ENCODE peak calls at places on chromosomes 1 and 21, in five cellular contexts. H is stomach; E is tibial nerve; G is fibroblast of lung; O is effector memory CD4-positive, alpha-beta T cell. V is an unnamed sample. For H3K4me1, the result is how much of the 10 kb centered on the place peaks cover.

GRCh38 chr21:17782051-17782450 is 37.1 kb downstream of the C21orf91 start:
- DNase-seq in H (no peak), E (no peak), O (no peak), G (no peak), V (no peak)

GRCh38 chr1:159054427-159054826 is 22.1 kb downstream of the AIM2 start:
- DNase-seq in O (no peak), E (no peak), G (no peak), H (no peak), V (no peak)

GRCh38 chr1:235073331-235073967 is 55.2 kb downstream of the TOMM20 start:
- DNase-seq in H (peak), E (no peak), G (no peak), O (no peak), V (no peak)

GRCh38 chr21:43598416-43599120 is 60.7 kb downstream of the HSF2BP start:
- DNase-seq in E (no peak), H (no peak), O (no peak), G (peak), V (no peak)

GRCh38 chr1:220700591-220701179 is 10.5 kb downstream of the C1orf115 start:
- DNase-seq in E (no peak), O (no peak), G (no peak), H (no peak), V (peak)

GRCh38 chr1:31306278-31306677 is 9.4 kb downstream of the ZCCHC17 start:
- DNase-seq in O (no peak), H (no peak), G (peak), E (no peak), V (no peak)

GRCh38 chr1:2974701-2975301 is 46.5 kb upstream of the ACTRT2 start:
- DNase-seq in E (no peak), G (no peak), O (no peak), H (peak), V (no peak)

GRCh38 chr1:209675567-209676154 is 449 bp downstream of the G0S2 start:
- DNase-seq in G (peak), H (peak), O (no peak), E (no peak), V (no peak)

GRCh38 chr1:25658791-25659431 is 42.3 kb downstream of the MAN1C1 start:
- DNase-seq in O (no peak), G (no peak), H (peak), E (no peak), V (peak)

GRCh38 chr21:45559216-45560105 is 17.2 kb upstream of the SLC19A1 start:
- DNase-seq in G (no peak), H (no peak), O (no peak), E (peak), V (no peak)

GRCh38 chr1:114094303-114094663 is 59.4 kb downstream of the SYT6 start:
- DNase-seq in G (peak), O (no peak), E (no peak), H (no peak), V (no peak)

GRCh38 chr1:162371611-162372010 is 5.0 kb downstream of the SPATA46 start:
- DNase-seq in H (no peak), G (no peak), E (no peak), O (no peak), V (no peak)

GRCh38 chr1:12052008-12052573 is 11.0 kb upstream of the TNFRSF8 start:
- DNase-seq in O (no peak), G (peak), E (no peak), H (no peak), V (no peak)

GRCh38 chr1:96087719-96088118 is 633.9 kb upstream of the PTBP2 start:
- DNase-seq in O (no peak), H (no peak), G (no peak), E (no peak), V (no peak)

GRCh38 chr1:36094621-36095061 is 5.9 kb downstream of the ADPRS start:
- DNase-seq in E (no peak), O (no peak), H (no peak), G (no peak), V (no peak)

GRCh38 chr1:39130297-39130696 is 74.2 kb upstream of the MACF1 start:
- DNase-seq in O (no peak), G (peak), H (no peak), E (no peak), V (no peak)

GRCh38 chr1:64010316-64010715 is 193.1 kb upstream of the UBE2U start:
- DNase-seq in G (no peak), E (no peak), O (no peak), H (no peak), V (no peak)

GRCh38 chr1:23341829-23342697 is 2.0 kb downstream of the HNRNPR start:
- DNase-seq in O (no peak), E (no peak), G (peak), H (no peak), V (no peak)

GRCh38 chr1:210321552-210321951 is 7.2 kb upstream of the HHAT start:
- DNase-seq in H (no peak), E (no peak), G (no peak), O (no peak), V (no peak)

GRCh38 chr1:215282557-215282956 is 200.0 kb downstream of the KCNK2 start:
- DNase-seq in O (no peak), H (no peak), E (no peak), G (no peak), V (no peak)

GRCh38 chr1:35499652-35500176 is 57.5 kb downstream of the KIAA0319L start:
- DNase-seq in E (no peak), H (peak), O (peak), G (no peak), V (no peak)

GRCh38 chr1:112114540-112114939 is 125.1 kb upstream of the KCND3 start:
- DNase-seq in H (no peak), G (no peak), E (no peak), O (no peak), V (peak)

GRCh38 chr1:230463760-230464159 is 37.6 kb upstream of the PGBD5 start:
- DNase-seq in E (no peak), O (no peak), G (no peak), H (no peak), V (no peak)

DNA sequence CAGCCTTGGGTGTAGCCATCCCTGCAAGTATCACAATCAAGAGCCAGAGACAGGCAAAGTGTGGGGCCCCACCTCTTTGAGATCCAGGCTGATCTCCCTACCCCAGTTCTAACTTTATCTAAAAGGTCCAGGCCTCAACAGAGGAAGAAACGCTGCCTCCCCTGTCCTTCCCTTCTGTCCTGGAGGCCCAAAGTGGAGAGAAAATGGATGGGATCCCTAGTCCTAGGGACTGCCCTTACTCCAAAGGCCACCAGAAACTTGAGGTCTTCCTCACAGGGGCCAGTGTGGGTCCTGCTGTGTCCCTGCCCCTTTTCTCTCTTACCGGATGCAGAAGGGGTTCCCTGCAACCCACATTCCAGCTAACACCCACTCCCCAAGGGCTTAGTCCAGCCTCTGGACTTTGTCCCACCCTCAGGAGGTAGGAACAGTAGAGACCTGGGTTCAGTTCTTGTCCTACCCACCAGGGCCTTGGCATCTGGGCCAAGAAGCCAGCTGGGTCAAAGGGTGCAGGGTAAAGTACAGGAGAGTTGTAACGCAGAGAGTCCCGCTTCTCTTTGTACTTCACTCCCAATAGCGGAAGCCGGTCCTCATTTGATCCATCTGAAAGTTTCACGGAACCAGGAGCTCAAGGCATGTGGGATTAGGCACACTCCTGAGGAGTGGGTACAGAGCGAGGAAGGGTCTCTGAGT is 1.9 kb downstream of the HDGF start:
- DNase-seq in E (no peak), H (peak), G (no peak), O (no peak), V (peak)
- H3K4me1 ChIP-seq in E (half or more), H (half or more), G (under half), O (half or more), V (half or more)

GRCh38 chr1:110344152-110344551 is 5.0 kb downstream of the RBM15 start:
- DNase-seq in E (no peak), O (no peak), H (no peak), G (no peak), V (no peak)
- H3K4me1 ChIP-seq in E (half or more), O (under half), H (half or more), G (under half), V (half or more)

DNA sequence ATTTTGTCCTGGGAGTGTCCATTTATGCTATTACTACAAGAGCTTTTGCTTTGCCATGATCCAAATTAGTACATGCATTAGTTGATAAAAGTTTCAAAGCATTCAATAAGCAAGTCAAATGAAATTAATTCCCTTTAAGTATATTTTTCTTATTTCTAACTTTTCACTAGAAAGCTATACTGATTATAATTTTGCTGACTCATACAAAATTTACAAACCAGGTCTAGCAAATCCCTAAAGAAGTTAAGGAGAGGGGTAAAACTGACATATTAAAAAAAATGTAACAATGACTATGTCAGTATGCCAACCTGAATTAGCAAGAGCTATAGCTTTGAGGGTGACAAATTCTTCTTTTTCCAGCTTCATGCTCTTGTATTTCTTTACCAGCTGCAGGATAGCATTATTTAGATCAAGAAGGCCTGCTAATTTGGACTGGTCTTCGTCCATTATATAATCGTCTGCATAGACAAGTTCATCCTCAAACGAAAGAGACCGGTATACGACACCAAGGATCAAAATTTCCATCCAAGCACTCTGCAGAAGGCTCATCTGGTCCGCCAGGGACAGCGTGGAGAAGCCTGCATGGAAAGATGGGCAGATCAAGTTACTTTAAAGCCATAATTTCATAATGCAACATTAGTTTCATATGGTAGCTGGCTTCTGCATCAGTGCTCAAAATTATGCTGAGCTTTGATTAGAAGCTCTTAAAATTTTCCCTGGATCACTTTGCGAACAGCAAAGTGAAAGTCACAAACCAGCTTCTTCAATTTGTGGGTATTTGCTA is 95.8 kb upstream of the USH2A start:
- DNase-seq in O (no peak), G (no peak), H (no peak), E (no peak), V (no peak)
- H3K4me1 ChIP-seq in O (under half), G (under half), H (under half), E (under half), V (under half)

DNA sequence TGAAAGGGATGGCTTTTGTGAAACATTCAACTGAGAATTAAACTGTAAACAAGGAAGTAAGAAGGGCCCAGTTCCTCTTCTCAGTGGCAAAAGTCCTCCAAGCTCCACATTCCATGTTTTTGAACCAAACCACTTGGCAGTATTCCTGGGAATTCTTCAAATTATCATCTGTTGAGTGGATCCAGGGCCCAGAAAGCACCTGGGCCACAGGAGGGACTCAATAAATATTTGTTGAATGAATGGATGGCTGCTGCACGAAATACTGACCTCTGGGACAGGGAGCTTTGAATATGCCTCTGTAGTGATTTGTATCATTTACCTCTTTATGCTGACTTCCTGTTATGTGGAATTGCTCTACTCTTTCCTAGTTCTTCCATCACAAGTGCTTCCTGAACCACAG is 4.7 kb downstream of the SLC35F3 start:
- DNase-seq in O (no peak), E (no peak), H (no peak), G (no peak), V (no peak)
- H3K4me1 ChIP-seq in O (under half), E (under half), H (under half), G (under half), V (under half)

GRCh38 chr1:17991996-17992395 is 115.6 kb upstream of the IGSF21 start:
- DNase-seq in O (no peak), H (no peak), E (no peak), G (no peak), V (no peak)
- H3K4me1 ChIP-seq in O (under half), H (under half), E (under half), G (under half), V (under half)

GRCh38 chr1:204307334-204307883 is 52.3 kb downstream of the PLEKHA6 start:
- DNase-seq in H (peak), O (no peak), E (no peak), G (peak), V (no peak)
- H3K4me1 ChIP-seq in H (under half), O (under half), E (under half), G (under half), V (under half)

DNA sequence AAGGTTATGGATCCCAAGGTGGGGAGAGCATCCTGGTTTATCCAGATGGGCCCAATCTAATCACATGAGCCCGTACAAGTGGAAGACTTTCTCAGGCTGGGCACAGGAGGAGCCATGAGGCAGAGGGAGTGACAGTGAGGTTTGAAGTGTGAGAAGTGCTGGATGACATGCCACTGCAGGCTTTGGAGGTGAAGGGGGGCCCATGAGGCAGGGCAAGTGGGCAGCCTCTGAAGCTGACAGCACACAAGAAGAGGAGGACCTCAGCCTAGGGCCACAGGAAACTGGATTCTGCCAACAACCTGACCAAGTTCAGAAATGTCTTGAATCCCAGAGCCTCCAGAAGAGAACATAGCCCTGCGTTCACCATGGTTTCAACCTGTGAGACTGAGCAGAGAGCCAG is 311.6 kb downstream of the DISC1 start:
- DNase-seq in G (no peak), H (no peak), E (no peak), O (no peak), V (no peak)
- H3K4me1 ChIP-seq in G (under half), H (under half), E (under half), O (under half), V (under half)

GRCh38 chr1:47225430-47226100 is 6.5 kb downstream of the TAL1 start:
- DNase-seq in G (no peak), O (no peak), H (no peak), E (no peak), V (no peak)
- H3K4me1 ChIP-seq in G (under half), O (under half), H (under half), E (under half), V (under half)